ENCODE peak calls at places on chromosome 10, in eight cellular contexts. One of them, this sample, is unnamed.
A peak's percentile ranks its signal among the peaks of the same experiment; 100 is the strongest.

GRCh38 chr10:57925045-57925444 is 342.6 kb downstream of the IPMK start:
- DNase-seq in H54: no peak
- DNase-seq in foreskin fibroblast: no peak
- DNase-seq in frontal cortex: no peak
- DNase-seq in ELR: no peak
- DNase-seq in EH: no peak
- DNase-seq in SW 1271: no peak
- DNase-seq in hepatocyte: peak; percentile 9
- DNase-seq in this sample: no peak

GRCh38 chr10:70458329-70459060 is 17.0 kb upstream of the NODAL start:
- DNase-seq in ELR: peak; percentile 82
- DNase-seq in H54: peak; percentile 95
- DNase-seq in EH: peak; percentile 84
- DNase-seq in foreskin fibroblast: peak; percentile 69
- DNase-seq in SW 1271: no peak
- DNase-seq in hepatocyte: peak; percentile 89
- DNase-seq in frontal cortex: peak; percentile 86
- DNase-seq in this sample: no peak

GRCh38 chr10:90286406-90286805 is 571.4 kb downstream of the HTR7 start:
- DNase-seq in foreskin fibroblast: no peak
- DNase-seq in ELR: no peak
- DNase-seq in hepatocyte: no peak
- DNase-seq in H54: no peak
- DNase-seq in EH: no peak
- DNase-seq in SW 1271: no peak
- DNase-seq in frontal cortex: no peak
- DNase-seq in this sample: no peak

GRCh38 chr10:99754670-99755069 is 22.6 kb downstream of the CUTC start:
- DNase-seq in hepatocyte: peak; percentile 23
- DNase-seq in foreskin fibroblast: no peak
- DNase-seq in H54: no peak
- DNase-seq in EH: no peak
- DNase-seq in SW 1271: no peak
- DNase-seq in ELR: peak; percentile 74
- DNase-seq in frontal cortex: no peak
- DNase-seq in this sample: no peak

GRCh38 chr10:107614939-107615665 is 450.6 kb upstream of the SORCS1 start:
- DNase-seq in hepatocyte: no peak
- DNase-seq in foreskin fibroblast: peak; percentile 58
- DNase-seq in ELR: peak; percentile 91
- DNase-seq in H54: no peak
- DNase-seq in SW 1271: no peak
- DNase-seq in EH: peak; percentile 84
- DNase-seq in frontal cortex: no peak
- DNase-seq in this sample: no peak

GRCh38 chr10:2278391-2278790 is 541.1 kb upstream of the ADARB2 start:
- DNase-seq in EH: no peak
- DNase-seq in hepatocyte: no peak
- DNase-seq in foreskin fibroblast: no peak
- DNase-seq in ELR: no peak
- DNase-seq in frontal cortex: no peak
- DNase-seq in SW 1271: no peak
- DNase-seq in H54: no peak
- DNase-seq in this sample: peak; percentile 27

GRCh38 chr10:117165557-117166419 is 27.7 kb upstream of the VAX1 start:
- DNase-seq in SW 1271: no peak
- DNase-seq in H54: peak; percentile 34
- DNase-seq in hepatocyte: peak; percentile 78
- DNase-seq in ELR: peak; percentile 57
- DNase-seq in frontal cortex: peak; percentile 73
- DNase-seq in EH: peak; percentile 41
- DNase-seq in foreskin fibroblast: peak; percentile 54
- DNase-seq in this sample: peak; percentile 76

GRCh38 chr10:73953665-73954064 is 42.7 kb downstream of the PLAU start:
- DNase-seq in H54: no peak
- DNase-seq in SW 1271: no peak
- DNase-seq in EH: peak; percentile 65
- DNase-seq in ELR: no peak
- DNase-seq in foreskin fibroblast: peak; percentile 20
- DNase-seq in hepatocyte: no peak
- DNase-seq in frontal cortex: no peak
- DNase-seq in this sample: no peak

GRCh38 chr10:29881336-29881751 is 178.0 kb downstream of the JCAD start:
- DNase-seq in ELR: no peak
- DNase-seq in SW 1271: no peak
- DNase-seq in EH: no peak
- DNase-seq in frontal cortex: no peak
- DNase-seq in foreskin fibroblast: no peak
- DNase-seq in H54: no peak
- DNase-seq in hepatocyte: no peak
- DNase-seq in this sample: no peak

GRCh38 chr10:88705951-88706350 is at the start of gene LIPK:
- DNase-seq in SW 1271: no peak
- DNase-seq in EH: no peak
- DNase-seq in frontal cortex: no peak
- DNase-seq in H54: no peak
- DNase-seq in foreskin fibroblast: no peak
- DNase-seq in ELR: no peak
- DNase-seq in hepatocyte: no peak
- DNase-seq in this sample: no peak

GRCh38 chr10:69994262-69994661 is 58.4 kb upstream of the MACROH2A2 start:
- DNase-seq in H54: peak; percentile 81
- DNase-seq in foreskin fibroblast: no peak
- DNase-seq in ELR: peak; percentile 62
- DNase-seq in EH: peak; percentile 75
- DNase-seq in SW 1271: no peak
- DNase-seq in frontal cortex: peak; percentile 46
- DNase-seq in hepatocyte: peak; percentile 28
- DNase-seq in this sample: no peak

GRCh38 chr10:70568781-70569495 is 33.6 kb downstream of the PRF1 start:
- DNase-seq in SW 1271: no peak
- DNase-seq in foreskin fibroblast: no peak
- DNase-seq in hepatocyte: no peak
- DNase-seq in H54: no peak
- DNase-seq in EH: no peak
- DNase-seq in ELR: no peak
- DNase-seq in frontal cortex: no peak
- DNase-seq in this sample: no peak

GRCh38 chr10:28291881-28292297 is 11.0 kb downstream of the MPP7 start:
- DNase-seq in frontal cortex: no peak
- DNase-seq in SW 1271: peak; percentile 23
- DNase-seq in ELR: peak; percentile 86
- DNase-seq in EH: peak; percentile 83
- DNase-seq in H54: peak; percentile 40
- DNase-seq in hepatocyte: peak; percentile 39
- DNase-seq in foreskin fibroblast: peak; percentile 53
- DNase-seq in this sample: no peak

GRCh38 chr10:92419740-92420553 is 129.0 kb downstream of the MARCHF5 start:
- DNase-seq in EH: peak; percentile 53
- DNase-seq in H54: no peak
- DNase-seq in frontal cortex: peak; percentile 28
- DNase-seq in hepatocyte: peak; percentile 42
- DNase-seq in SW 1271: no peak
- DNase-seq in ELR: peak; percentile 50
- DNase-seq in foreskin fibroblast: peak; percentile 57
- DNase-seq in this sample: no peak

GRCh38 chr10:341081-341740 is 206.0 kb downstream of the ZMYND11 start:
- DNase-seq in H54: no peak
- DNase-seq in EH: no peak
- DNase-seq in hepatocyte: no peak
- DNase-seq in SW 1271: no peak
- DNase-seq in foreskin fibroblast: no peak
- DNase-seq in ELR: no peak
- DNase-seq in frontal cortex: no peak
- DNase-seq in this sample: no peak

GRCh38 chr10:7518693-7519092 is 107.9 kb upstream of the SFMBT2 start:
- DNase-seq in hepatocyte: no peak
- DNase-seq in foreskin fibroblast: no peak
- DNase-seq in ELR: no peak
- DNase-seq in SW 1271: no peak
- DNase-seq in EH: no peak
- DNase-seq in H54: no peak
- DNase-seq in frontal cortex: no peak
- DNase-seq in this sample: no peak

GRCh38 chr10:124592736-124593430 is 131.3 kb downstream of the LHPP start:
- DNase-seq in foreskin fibroblast: no peak
- DNase-seq in H54: no peak
- DNase-seq in SW 1271: no peak
- DNase-seq in frontal cortex: no peak
- DNase-seq in hepatocyte: no peak
- DNase-seq in ELR: no peak
- DNase-seq in EH: no peak
- DNase-seq in this sample: no peak

GRCh38 chr10:111491154-111491553 is 414.3 kb downstream of the ADRA2A start:
- DNase-seq in EH: no peak
- DNase-seq in ELR: no peak
- DNase-seq in foreskin fibroblast: no peak
- DNase-seq in H54: no peak
- DNase-seq in hepatocyte: no peak
- DNase-seq in SW 1271: no peak
- DNase-seq in frontal cortex: no peak
- DNase-seq in this sample: no peak

GRCh38 chr10:69721690-69722310 is 79.9 kb upstream of the COL13A1 start:
- DNase-seq in foreskin fibroblast: no peak
- DNase-seq in hepatocyte: no peak
- DNase-seq in EH: peak; percentile 68
- DNase-seq in ELR: no peak
- DNase-seq in H54: no peak
- DNase-seq in frontal cortex: no peak
- DNase-seq in SW 1271: no peak
- DNase-seq in this sample: no peak

GRCh38 chr10:21488246-21488953 is 37.1 kb downstream of the SKIDA1 start:
- DNase-seq in frontal cortex: no peak
- DNase-seq in foreskin fibroblast: no peak
- DNase-seq in ELR: no peak
- DNase-seq in SW 1271: no peak
- DNase-seq in hepatocyte: no peak
- DNase-seq in H54: no peak
- DNase-seq in EH: no peak
- DNase-seq in this sample: no peak

GRCh38 chr10:43815486-43815885 is 166.8 kb upstream of the ZNF32 start:
- DNase-seq in foreskin fibroblast: no peak
- DNase-seq in ELR: no peak
- DNase-seq in SW 1271: no peak
- DNase-seq in EH: no peak
- DNase-seq in frontal cortex: no peak
- DNase-seq in hepatocyte: no peak
- DNase-seq in H54: no peak
- DNase-seq in this sample: no peak

GRCh38 chr10:66837335-66837734 is 88.5 kb upstream of the LRRTM3 start:
- DNase-seq in SW 1271: no peak
- DNase-seq in ELR: no peak
- DNase-seq in foreskin fibroblast: no peak
- DNase-seq in EH: no peak
- DNase-seq in H54: no peak
- DNase-seq in hepatocyte: no peak
- DNase-seq in frontal cortex: no peak
- DNase-seq in this sample: peak; percentile 4

GRCh38 chr10:71260622-71261325 is 48.4 kb downstream of the UNC5B start:
- DNase-seq in ELR: peak; percentile 83
- DNase-seq in hepatocyte: peak; percentile 75
- DNase-seq in foreskin fibroblast: peak; percentile 93
- DNase-seq in H54: peak; percentile 82
- DNase-seq in SW 1271: no peak
- DNase-seq in frontal cortex: no peak
- DNase-seq in EH: peak; percentile 90
- DNase-seq in this sample: no peak

GRCh38 chr10:132698211-132698751 is 87.7 kb downstream of the NKX6-2 start:
- DNase-seq in foreskin fibroblast: no peak
- DNase-seq in frontal cortex: no peak
- DNase-seq in EH: no peak
- DNase-seq in ELR: no peak
- DNase-seq in SW 1271: no peak
- DNase-seq in hepatocyte: no peak
- DNase-seq in H54: no peak
- DNase-seq in this sample: no peak

GRCh38 chr10:86362566-86363183 is 3.9 kb downstream of the GRID1 start:
- DNase-seq in hepatocyte: no peak
- DNase-seq in frontal cortex: no peak
- DNase-seq in H54: no peak
- DNase-seq in ELR: no peak
- DNase-seq in EH: no peak
- DNase-seq in foreskin fibroblast: no peak
- DNase-seq in SW 1271: no peak
- DNase-seq in this sample: no peak

GRCh38 chr10:28906934-28907333 is 229.6 kb downstream of the BAMBI start:
- DNase-seq in EH: peak; percentile 74
- DNase-seq in H54: no peak
- DNase-seq in hepatocyte: no peak
- DNase-seq in ELR: peak; percentile 30
- DNase-seq in foreskin fibroblast: no peak
- DNase-seq in SW 1271: no peak
- DNase-seq in frontal cortex: no peak
- DNase-seq in this sample: no peak

GRCh38 chr10:88848499-88848898 is 3.1 kb downstream of the ANKRD22 start:
- DNase-seq in ELR: peak; percentile 85
- DNase-seq in SW 1271: no peak
- DNase-seq in hepatocyte: no peak
- DNase-seq in foreskin fibroblast: peak; percentile 81
- DNase-seq in EH: peak; percentile 83
- DNase-seq in H54: peak; percentile 12
- DNase-seq in frontal cortex: no peak
- DNase-seq in this sample: no peak

GRCh38 chr10:21797537-21797936 is 206.0 kb downstream of the DNAJC1 start:
- DNase-seq in foreskin fibroblast: no peak
- DNase-seq in ELR: no peak
- DNase-seq in H54: no peak
- DNase-seq in EH: no peak
- DNase-seq in SW 1271: no peak
- DNase-seq in frontal cortex: no peak
- DNase-seq in hepatocyte: no peak
- DNase-seq in this sample: no peak

GRCh38 chr10:116723428-116724281 is 18.7 kb downstream of the HSPA12A start:
- DNase-seq in H54: no peak
- DNase-seq in EH: no peak
- DNase-seq in hepatocyte: no peak
- DNase-seq in foreskin fibroblast: no peak
- DNase-seq in SW 1271: no peak
- DNase-seq in ELR: no peak
- DNase-seq in frontal cortex: no peak
- DNase-seq in this sample: no peak

GRCh38 chr10:86366033-86366901 is at the start of gene GRID1:
- DNase-seq in foreskin fibroblast: no peak
- DNase-seq in H54: no peak
- DNase-seq in SW 1271: no peak
- DNase-seq in frontal cortex: peak; percentile 94
- DNase-seq in EH: peak; percentile 16
- DNase-seq in ELR: no peak
- DNase-seq in hepatocyte: peak; percentile 62
- DNase-seq in this sample: peak; percentile 64

GRCh38 chr10:11183000-11183399 is 165.3 kb downstream of the CELF2 start:
- DNase-seq in foreskin fibroblast: no peak
- DNase-seq in EH: no peak
- DNase-seq in SW 1271: no peak
- DNase-seq in hepatocyte: no peak
- DNase-seq in H54: no peak
- DNase-seq in ELR: no peak
- DNase-seq in frontal cortex: no peak
- DNase-seq in this sample: no peak